ENCODE peak calls at places on chromosomes 4 and X, in seven cellular contexts. K, Y, D, F, P, Q and T are unnamed samples. For H3K4me1, the result is how much of the 10 kb centered on the place peaks cover.

GRCh38 chr4:77123403-77123802 is 33.6 kb upstream of the CCNG2 start:
- DNase-seq in Q (no peak), D (no peak), K (no peak), P (no peak), Y (no peak), F (no peak), T (no peak)

GRCh38 chr4:177283167-177283566 is 26.5 kb upstream of the NEIL3 start:
- DNase-seq in F (no peak), Y (no peak), K (no peak), D (no peak), Q (no peak), P (no peak), T (no peak)

GRCh38 chrX:70970482-70970999 is 39.6 kb upstream of the SLC7A3 start:
- DNase-seq in D (no peak), F (no peak), K (no peak), P (no peak), Q (no peak), Y (no peak), T (peak)

GRCh38 chr4:47349323-47349722 is 114.2 kb downstream of the COMMD8 start:
- DNase-seq in F (no peak), K (no peak), Y (no peak), D (no peak), Q (no peak), P (no peak), T (no peak)

GRCh38 chr4:48944252-48944651 is 37.7 kb upstream of the OCIAD2 start:
- DNase-seq in Q (no peak), P (peak), F (no peak), Y (no peak), K (no peak), D (no peak), T (no peak)

GRCh38 chr4:100935090-100935489 is 412.2 kb downstream of the PPP3CA start:
- DNase-seq in F (no peak), D (no peak), P (no peak), K (no peak), Q (no peak), Y (no peak), T (peak)

GRCh38 chrX:80285131-80285773 is 135.0 kb upstream of the TENT5D start:
- DNase-seq in K (no peak), P (peak), F (no peak), Q (no peak), Y (no peak), D (no peak), T (peak)

GRCh38 chrX:69556094-69557011 is 52.2 kb downstream of the NALF2 start:
- DNase-seq in K (peak), F (no peak), Y (no peak), P (no peak), D (no peak), Q (peak), T (no peak)

GRCh38 chr4:118869808-118870342 is 18.8 kb upstream of the SYNPO2 start:
- DNase-seq in P (no peak), F (no peak), D (no peak), Q (no peak), Y (no peak), K (no peak), T (no peak)

GRCh38 chr4:139609647-139610046 is 53.6 kb upstream of the SETD7 start:
- DNase-seq in K (no peak), Y (no peak), F (no peak), Q (no peak), P (no peak), D (no peak), T (no peak)

GRCh38 chr4:138235419-138235952 is 6.7 kb downstream of the SLC7A11 start:
- DNase-seq in D (no peak), K (no peak), P (no peak), Y (no peak), Q (no peak), F (no peak), T (no peak)

GRCh38 chrX:47278684-47279083 is 45.9 kb downstream of the USP11 start:
- DNase-seq in D (no peak), K (no peak), Y (no peak), P (no peak), F (no peak), Q (no peak), T (no peak)

GRCh38 chrX:14758029-14758491 is 114.8 kb downstream of the FANCB start:
- DNase-seq in Y (no peak), D (no peak), F (no peak), P (no peak), Q (no peak), K (no peak), T (no peak)

GRCh38 chr4:106618920-106619319 is 250.3 kb upstream of the GIMD1 start:
- DNase-seq in F (no peak), P (no peak), K (no peak), Y (no peak), D (no peak), Q (no peak), T (no peak)

GRCh38 chr4:160026720-160027119 is 923.8 kb downstream of the RAPGEF2 start:
- DNase-seq in P (no peak), Y (no peak), K (no peak), F (no peak), Q (no peak), D (peak), T (no peak)

GRCh38 chrX:42739771-42740170 is 38.2 kb downstream of the PPP1R2C start:
- DNase-seq in F (no peak), Q (no peak), P (no peak), Y (no peak), D (no peak), K (no peak), T (peak)

GRCh38 chrX:29297171-29297800 is 710.0 kb downstream of the IL1RAPL1 start:
- DNase-seq in D (no peak), P (no peak), Y (no peak), Q (no peak), F (no peak), K (no peak), T (no peak)

GRCh38 chrX:153794897-153795816 is 689 bp downstream of the SSR4 start:
- DNase-seq in K (no peak), Q (no peak), P (peak), D (no peak), F (peak), Y (no peak), T (peak)

GRCh38 chrX:2445662-2446623 is 54.8 kb downstream of the DHRSX start:
- DNase-seq in Y (no peak), K (no peak), D (no peak), Q (no peak), F (peak), P (no peak), T (no peak)

GRCh38 chr4:17055788-17056187 is 157.3 kb upstream of the LDB2 start:
- DNase-seq in F (no peak), D (no peak), Y (no peak), Q (no peak), P (no peak), K (no peak), T (no peak)

GRCh38 chr4:20464381-20464780 is 212.7 kb downstream of the SLIT2 start:
- DNase-seq in Q (peak), F (no peak), P (no peak), K (no peak), D (no peak), Y (no peak), T (no peak)

GRCh38 chr4:115852767-115853091 is 739.3 kb upstream of the NDST4 start:
- DNase-seq in P (no peak), D (no peak), F (no peak), Q (no peak), K (no peak), Y (no peak), T (no peak)

GRCh38 chr4:65023877-65024670 is 614.8 kb upstream of the TECRL start:
- DNase-seq in Y (no peak), D (no peak), Q (no peak), F (no peak), K (no peak), P (no peak), T (no peak)

GRCh38 chr4:145389566-145389965 is 92.1 kb upstream of the SMAD1 start:
- DNase-seq in F (no peak), Y (no peak), Q (no peak), P (no peak), D (no peak), K (no peak), T (no peak)

GRCh38 chr4:176875441-176875930 is 82.8 kb upstream of the VEGFC start:
- DNase-seq in D (no peak), F (no peak), Q (no peak), Y (no peak), P (no peak), K (no peak), T (no peak)

GRCh38 chr4:21819086-21819485 is 129.5 kb downstream of the KCNIP4 start:
- DNase-seq in P (no peak), Y (no peak), Q (no peak), D (no peak), K (no peak), F (no peak), T (no peak)

GRCh38 chr4:7842384-7843279 is 97.0 kb downstream of the AFAP1 start:
- DNase-seq in F (no peak), D (peak), Y (no peak), P (peak), Q (peak), K (peak), T (no peak)

GRCh38 chrX:13673016-13673415 is 15.9 kb upstream of the RAB9A start:
- DNase-seq in K (no peak), P (no peak), F (no peak), Q (no peak), Y (no peak), D (no peak), T (no peak)

GRCh38 chr4:73734405-73735070 is 5.8 kb upstream of the CXCL8 start:
- DNase-seq in D (no peak), Y (no peak), P (no peak), F (no peak), K (no peak), Q (no peak), T (no peak)

GRCh38 chr4:146243141-146243882 is 29.0 kb downstream of the REELD1 start:
- DNase-seq in P (no peak), Y (no peak), D (no peak), K (no peak), F (peak), Q (peak), T (peak)

GRCh38 chr4:36823199-36823967 is 421.2 kb upstream of the NWD2 start:
- DNase-seq in F (no peak), K (no peak), P (no peak), D (no peak), Q (peak), Y (no peak), T (no peak)

GRCh38 chr4:105440890-105441289 is 33.0 kb downstream of the PPA2 start:
- DNase-seq in F (no peak), P (no peak), Q (no peak), K (no peak), Y (no peak), D (no peak), T (no peak)

GRCh38 chrX:96684339-96685204 is at the start of gene DIAPH2:
- DNase-seq in Y (peak), K (peak), F (peak), Q (peak), P (peak), D (peak), T (peak)

GRCh38 chr4:151753056-151753455 is 7.8 kb downstream of the GATB start:
- DNase-seq in P (no peak), K (no peak), Y (no peak), D (no peak), Q (no peak), F (no peak), T (no peak)

GRCh38 chr4:138217567-138217966 is 24.6 kb downstream of the SLC7A11 start:
- DNase-seq in Q (no peak), Y (no peak), F (no peak), P (no peak), K (no peak), D (no peak), T (no peak)

GRCh38 chr4:69038582-69038981 is 57.7 kb upstream of the UGT2B7 start:
- DNase-seq in P (no peak), F (no peak), Y (no peak), Q (no peak), D (no peak), K (no peak), T (no peak)

GRCh38 chrX:123223409-123223808 is 39.3 kb downstream of the GRIA3 start:
- DNase-seq in D (no peak), F (no peak), Y (no peak), K (no peak), Q (no peak), P (no peak), T (no peak)

GRCh38 chrX:123217728-123218127 is 33.6 kb downstream of the GRIA3 start:
- DNase-seq in F (no peak), D (no peak), Q (no peak), P (no peak), K (no peak), Y (no peak), T (no peak)

GRCh38 chrX:123219916-123220315 is 35.8 kb downstream of the GRIA3 start:
- DNase-seq in Y (no peak), F (no peak), K (no peak), D (no peak), Q (peak), P (no peak), T (no peak)

GRCh38 chrX:123223859-123224258 is 39.8 kb downstream of the GRIA3 start:
- DNase-seq in K (no peak), P (no peak), Y (no peak), Q (no peak), D (no peak), F (no peak), T (no peak)

GRCh38 chrX:123222920-123223319 is 38.8 kb downstream of the GRIA3 start:
- DNase-seq in F (no peak), K (no peak), Y (no peak), D (no peak), P (no peak), Q (no peak), T (no peak)
- H3K4me3 ChIP-seq in F (no peak), K (no peak), Y (no peak), D (no peak), P (no peak), Q (no peak), T (no peak)

GRCh38 chrX:19739683-19740082 is 147.7 kb downstream of the SH3KBP1 start:
- DNase-seq in Y (peak), F (peak), D (no peak), P (peak), K (peak), Q (peak), T (peak)

GRCh38 chrX:19743386-19743785 is 144.0 kb downstream of the SH3KBP1 start:
- DNase-seq in P (peak), Q (no peak), Y (no peak), F (no peak), K (no peak), D (no peak), T (no peak)

GRCh38 chrX:19744231-19744630 is 143.2 kb downstream of the SH3KBP1 start:
- DNase-seq in P (no peak), K (no peak), F (no peak), Q (no peak), Y (no peak), D (no peak), T (no peak)

GRCh38 chrX:19735244-19735643 is 152.2 kb downstream of the SH3KBP1 start:
- DNase-seq in Q (no peak), F (no peak), K (no peak), P (no peak), D (no peak), Y (no peak), T (no peak)

DNA sequence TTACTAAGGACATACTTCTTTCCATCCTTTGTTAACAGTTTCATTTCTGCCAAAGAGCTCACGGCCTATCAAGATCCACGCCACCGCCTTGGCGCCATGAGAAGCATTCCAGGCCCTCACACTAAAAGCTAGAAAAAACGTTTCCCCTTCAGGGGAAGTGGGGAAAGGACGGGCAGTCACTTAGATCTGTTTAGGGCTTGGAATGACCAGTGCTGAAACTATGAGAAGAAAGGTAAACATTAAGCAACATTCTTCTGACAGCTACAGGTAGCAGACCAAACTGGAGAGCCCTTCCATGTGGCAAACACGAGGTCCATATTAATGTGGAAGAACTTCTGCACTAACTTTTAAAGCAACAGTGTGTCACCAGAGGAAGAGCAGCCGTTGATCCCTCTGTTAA is 146.7 kb downstream of the SH3KBP1 start:
- DNase-seq in Q (no peak), Y (no peak), D (no peak), K (no peak), P (no peak), F (no peak), T (no peak)
- H3K4me1 ChIP-seq in Q (under half), Y (under half), D (under half), K (under half), P (under half), F (under half), T (half or more)

GRCh38 chr4:112881842-112882241 is 167.6 kb upstream of the ANK2 start:
- DNase-seq in Y (no peak), P (no peak), K (peak), D (no peak), F (no peak), Q (no peak), T (no peak)
- H3K4me3 ChIP-seq in Y (no peak), P (no peak), K (peak), D (no peak), F (no peak), Q (no peak), T (no peak)

DNA sequence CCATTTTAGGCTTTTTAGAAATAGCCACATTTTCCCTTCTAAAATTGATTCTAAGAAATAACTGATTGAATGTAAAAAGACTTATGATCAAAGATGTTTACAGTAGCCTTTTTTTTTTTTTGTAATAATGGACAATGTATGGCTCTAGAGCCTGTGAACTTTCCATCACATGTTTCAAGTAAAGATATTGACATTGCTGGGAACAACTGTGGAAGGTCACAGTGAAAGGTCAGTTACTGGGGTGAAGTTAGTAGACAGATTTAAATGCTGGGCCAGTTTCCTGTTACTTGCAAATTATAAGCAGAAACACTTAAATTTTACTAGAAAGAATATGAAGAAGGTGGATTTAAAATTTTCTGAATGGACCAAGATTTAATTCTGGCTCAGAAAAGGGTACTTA is 18.4 kb downstream of the PAGE2 start:
- DNase-seq in D (no peak), P (no peak), F (no peak), Y (no peak), K (no peak), Q (no peak), T (no peak)
- H3K4me1 ChIP-seq in D (under half), P (under half), F (under half), Y (under half), K (under half), Q (under half), T (under half)

GRCh38 chr4:113758361-113758760 is 3.2 kb downstream of the CAMK2D start:
- DNase-seq in K (no peak), F (no peak), D (no peak), Q (no peak), Y (no peak), P (no peak), T (no peak)

GRCh38 chr4:113760094-113760851 is 1.3 kb downstream of the CAMK2D start:
- DNase-seq in K (peak), D (no peak), Y (peak), F (peak), Q (peak), P (peak), T (peak)

GRCh38 chr4:113759696-113760093 is 1.8 kb downstream of the CAMK2D start:
- DNase-seq in Q (no peak), D (no peak), P (no peak), F (no peak), K (no peak), Y (no peak), T (peak)

GRCh38 chr4:113756005-113756410 is 5.5 kb downstream of the CAMK2D start:
- DNase-seq in F (no peak), K (no peak), Y (no peak), Q (no peak), P (no peak), D (no peak), T (peak)

DNA sequence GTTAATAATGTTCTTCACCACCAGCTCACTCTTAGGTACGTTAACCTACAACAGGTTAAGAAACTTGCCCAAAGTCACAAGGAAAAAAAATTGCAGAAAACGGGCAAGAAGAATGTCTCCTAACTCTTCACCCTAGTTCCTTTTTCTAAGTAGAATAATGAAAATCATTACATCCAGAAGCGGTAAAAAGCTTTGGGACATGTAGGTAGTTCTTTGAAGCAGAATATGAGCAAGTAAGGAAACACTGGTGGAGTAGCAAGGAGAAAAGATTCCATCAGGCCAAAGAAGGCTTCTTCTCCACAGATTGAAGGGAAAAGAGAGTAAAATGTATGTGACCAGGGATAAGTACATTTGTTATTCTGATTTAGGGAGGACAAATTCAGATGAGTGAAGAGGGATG is 4.1 kb downstream of the CAMK2D start:
- DNase-seq in Y (no peak), D (no peak), Q (no peak), K (no peak), P (no peak), F (no peak), T (no peak)
- H3K4me3 ChIP-seq in Y (no peak), D (no peak), Q (no peak), K (no peak), P (no peak), F (no peak), T (peak)

GRCh38 chr4:109436504-109436903 is 2.9 kb downstream of the SEC24B start:
- DNase-seq in Q (no peak), F (no peak), P (no peak), D (no peak), Y (no peak), K (no peak), T (no peak)
- H3K4me1 ChIP-seq in Q (under half), F (under half), P (half or more), D (half or more), Y (half or more), K (under half), T (under half)

GRCh38 chr4:120228086-120228485 is 161.4 kb upstream of the MAD2L1 start:
- DNase-seq in Y (no peak), F (no peak), K (no peak), P (no peak), D (no peak), Q (no peak), T (no peak)

GRCh38 chr4:120232050-120232449 is 165.4 kb upstream of the MAD2L1 start:
- DNase-seq in Q (no peak), D (no peak), F (no peak), Y (no peak), P (no peak), K (no peak), T (no peak)

GRCh38 chr4:120225527-120225926 is 158.9 kb upstream of the MAD2L1 start:
- DNase-seq in Y (no peak), F (no peak), K (no peak), P (peak), Q (no peak), D (no peak), T (no peak)

GRCh38 chr4:120227568-120227967 is 160.9 kb upstream of the MAD2L1 start:
- DNase-seq in D (no peak), Y (no peak), K (no peak), F (no peak), P (no peak), Q (no peak), T (no peak)
- H3K4me3 ChIP-seq in D (no peak), Y (no peak), K (no peak), F (no peak), P (no peak), Q (no peak), T (no peak)